ENCODE peak calls at places on chromosomes 3 and 15, in four cellular contexts. R is lower lobe of right lung, D is left ventricle myocardium inferior, V is ascending aorta. U is an unnamed sample.

GRCh38 chr3:59081071-59081470 is 31.2 kb upstream of the CFAP20DC start:
- DNase-seq in R (no peak), D (no peak), V (no peak), U (no peak)

GRCh38 chr3:185796431-185797107 is 28.3 kb downstream of the IGF2BP2 start:
- DNase-seq in D (no peak), V (no peak), R (no peak), U (peak; percentile 92)

GRCh38 chr15:72271895-72272212 is 500 bp downstream of the PARP6 start:
- DNase-seq in D (no peak), R (no peak), V (no peak), U (peak; percentile 20)

GRCh38 chr3:127915115-127915936 is at the start of gene KBTBD12:
- DNase-seq in D (peak; percentile 62), V (peak; percentile 73), R (peak; percentile 57), U (peak; percentile 25)

GRCh38 chr3:55402886-55403605 is 84.1 kb downstream of the WNT5A start:
- DNase-seq in R (no peak), D (no peak), V (no peak), U (no peak)

GRCh38 chr15:68682906-68683490 is 104.2 kb downstream of the CORO2B start:
- DNase-seq in D (no peak), R (no peak), V (no peak), U (no peak)

GRCh38 chr3:129627350-129628168 is 21.1 kb upstream of the PLXND1 start:
- DNase-seq in D (peak; percentile 66), R (peak; percentile 83), V (peak; percentile 89), U (peak; percentile 73)

GRCh38 chr15:90425726-90426346 is 37.8 kb downstream of the IQGAP1 start:
- DNase-seq in R (no peak), D (no peak), V (no peak), U (no peak)

GRCh38 chr3:188544012-188544411 is 390.1 kb downstream of the LPP start:
- DNase-seq in V (no peak), R (no peak), D (no peak), U (no peak)

GRCh38 chr3:168847293-168847883 is 751.7 kb upstream of the GOLIM4 start:
- DNase-seq in V (no peak), D (no peak), R (no peak), U (peak; percentile 45)

GRCh38 chr3:196792771-196793170 is 53.1 kb downstream of the PAK2 start:
- DNase-seq in D (no peak), R (no peak), V (no peak), U (no peak)

GRCh38 chr3:44948239-44948638 is 27.7 kb downstream of the ZDHHC3 start:
- DNase-seq in R (no peak), D (no peak), V (no peak), U (no peak)

GRCh38 chr3:178631950-178632349 is 95.7 kb downstream of the KCNMB2 start:
- DNase-seq in V (no peak), D (no peak), R (no peak), U (no peak)

GRCh38 chr3:161423911-161424522 is 52.7 kb upstream of the SPTSSB start:
- DNase-seq in D (no peak), R (no peak), V (no peak), U (peak; percentile 49)

GRCh38 chr3:21798689-21799088 is 47.7 kb upstream of the ZNF385D start:
- DNase-seq in V (no peak), R (no peak), D (no peak), U (no peak)

GRCh38 chr15:37995461-37996347 is 61.3 kb downstream of the TMCO5A start:
- DNase-seq in V (no peak), R (no peak), D (no peak), U (peak; percentile 39)

GRCh38 chr15:68731318-68731897 is 89.3 kb downstream of the ANP32A start:
- DNase-seq in R (no peak), V (no peak), D (no peak), U (peak; percentile 44)

GRCh38 chr3:161332792-161333191 is 38.5 kb downstream of the SPTSSB start:
- DNase-seq in V (no peak), D (no peak), R (no peak), U (no peak)

GRCh38 chr3:64612082-64612860 is 75.5 kb downstream of the ADAMTS9 start:
- DNase-seq in V (no peak), D (no peak), R (no peak), U (peak; percentile 2)

GRCh38 chr3:190225186-190225692 is 97.0 kb downstream of the CLDN1 start:
- DNase-seq in R (no peak), V (no peak), D (no peak), U (peak; percentile 27)

GRCh38 chr3:66253790-66254620 is 33.2 kb downstream of the SLC25A26 start:
- DNase-seq in V (no peak), R (no peak), D (no peak), U (peak; percentile 44)

GRCh38 chr15:29784413-29784812 is 37.9 kb downstream of the TJP1 start:
- DNase-seq in R (no peak), D (no peak), V (no peak), U (no peak)

GRCh38 chr15:90054618-90055097 is 47.6 kb downstream of the IDH2 start:
- DNase-seq in R (no peak), D (no peak), V (no peak), U (no peak)

GRCh38 chr3:140537075-140537474 is 140.8 kb upstream of the TRIM42 start:
- DNase-seq in R (no peak), V (no peak), D (no peak), U (no peak)

GRCh38 chr3:52442409-52443267 is 2.3 kb downstream of the SEMA3G start:
- DNase-seq in R (no peak), D (no peak), V (no peak), U (no peak)

GRCh38 chr3:52440671-52441070 is 4.2 kb downstream of the SEMA3G start:
- DNase-seq in V (no peak), R (no peak), D (no peak), U (no peak)

GRCh38 chr3:52440249-52440551 is 4.7 kb downstream of the SEMA3G start:
- DNase-seq in V (no peak), R (no peak), D (no peak), U (no peak)

GRCh38 chr3:52441772-52442332 is 3.1 kb downstream of the SEMA3G start:
- DNase-seq in V (no peak), R (no peak), D (no peak), U (no peak)

GRCh38 chr3:52441122-52441771 is 3.7 kb downstream of the SEMA3G start:
- DNase-seq in R (no peak), V (no peak), D (no peak), U (no peak)
- H3K4me3 ChIP-seq in R (no peak overlapping the region), V (no peak overlapping the region), D (peak overlapping the region; percentile 53), U (no peak overlapping the region)

GRCh38 chr15:77675806-77676415 is 43.2 kb upstream of the LINGO1 start:
- DNase-seq in V (no peak), D (peak; percentile 36), R (no peak), U (no peak)
- H3K4me1 ChIP-seq in V (no peaks in the 10 kb centered on the region), D (peaks cover 9% of the 10 kb centered on the region), R (no peaks in the 10 kb centered on the region), U (no peaks in the 10 kb centered on the region)

DNA sequence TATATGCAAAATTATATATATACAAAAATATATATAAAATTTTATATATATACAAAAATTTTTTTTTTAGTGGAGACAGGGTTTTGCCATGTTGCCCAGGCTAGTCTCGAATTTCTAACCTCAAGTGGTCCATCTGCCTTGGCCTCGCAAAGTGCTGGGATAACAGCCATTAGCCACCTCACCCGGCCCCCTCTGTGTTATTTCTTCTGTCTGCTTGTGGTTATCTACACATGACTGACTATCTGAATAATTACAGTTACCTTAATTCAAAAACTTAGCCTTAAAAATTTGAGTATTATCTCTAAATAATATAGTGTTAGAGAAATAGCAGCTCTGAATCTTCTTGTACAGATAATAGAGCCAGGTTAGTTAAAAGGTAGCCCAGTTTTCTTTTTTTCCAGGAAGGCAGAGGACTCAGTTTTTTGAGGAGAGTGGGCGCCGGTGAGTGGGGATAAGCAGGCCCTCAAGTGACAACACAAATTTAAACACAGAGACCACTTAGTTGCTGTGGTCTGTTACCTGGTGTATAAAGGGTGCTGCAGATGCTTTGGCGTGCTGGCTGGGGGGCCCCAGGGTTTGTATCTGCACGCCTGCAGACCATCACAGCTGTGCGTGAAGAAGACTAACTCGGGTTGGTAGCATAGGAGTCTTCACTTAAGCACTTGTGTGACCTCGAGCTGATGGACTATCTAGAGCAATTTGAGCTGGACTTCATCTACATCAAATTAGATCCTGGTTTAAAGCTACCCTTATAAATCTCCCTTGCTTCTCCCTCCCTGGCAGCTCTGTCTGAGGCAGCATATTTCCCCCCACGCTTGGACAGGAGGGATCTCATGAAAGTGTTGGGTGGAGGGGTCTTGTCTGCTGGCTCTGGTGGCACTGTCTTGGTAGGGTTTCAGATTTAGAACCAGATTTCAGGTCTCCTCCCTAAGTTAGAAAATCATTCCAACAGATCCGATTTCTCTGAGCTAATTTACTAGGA is 83.8 kb downstream of the TRAK1 start:
- DNase-seq in R (no peak), V (peak; percentile 38), D (no peak), U (no peak)
- H3K27ac ChIP-seq in R (no peak overlapping the region), V (no peak overlapping the region), D (peak overlapping the region; percentile 38), U (no peak overlapping the region)

DNA sequence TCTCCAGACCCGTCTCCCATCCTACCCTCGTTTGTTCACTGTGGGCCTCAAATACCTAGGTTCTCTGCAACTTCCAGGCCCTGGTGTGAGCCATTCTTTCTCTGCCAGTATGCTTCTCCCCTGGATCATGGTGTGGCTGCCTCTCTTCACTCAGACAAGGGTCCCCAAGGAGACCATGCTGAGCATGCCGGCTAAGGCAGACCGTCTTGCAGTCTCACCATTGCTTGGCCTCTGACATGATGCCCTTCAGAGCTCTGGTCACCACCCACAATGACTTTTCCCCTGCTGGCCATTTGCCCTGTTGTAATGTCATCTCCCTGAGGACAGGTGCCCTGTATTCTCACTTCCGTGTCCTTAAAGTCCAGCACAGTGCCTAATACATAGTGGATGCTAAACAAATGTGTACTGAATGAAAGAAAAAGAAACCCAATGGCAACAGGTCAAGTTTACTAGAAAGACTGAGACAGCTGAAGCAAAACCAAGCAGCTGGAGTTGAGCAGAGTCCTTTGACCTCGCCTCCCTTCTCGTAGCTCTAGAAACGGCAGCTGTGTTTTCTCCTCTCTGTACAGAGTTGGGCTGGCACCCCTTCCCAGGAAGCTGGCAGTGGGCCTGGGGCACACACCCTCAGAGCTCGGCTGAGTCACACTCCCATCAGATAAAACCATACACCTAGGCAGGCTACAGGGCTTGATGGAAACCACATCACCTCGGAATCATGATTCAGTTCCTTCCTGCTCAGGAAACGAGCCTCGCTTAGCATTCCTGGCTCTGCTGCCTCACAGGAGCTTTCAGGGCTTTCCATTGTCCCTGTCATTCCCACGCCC is 8.6 kb downstream of the TLR9 start:
- DNase-seq in V (no peak), D (peak; percentile 65), R (peak; percentile 81), U (peak; percentile 97)
- H3K4me3 ChIP-seq in V (no peak overlapping the region), D (no peak overlapping the region), R (no peak overlapping the region), U (no peak overlapping the region)

DNA sequence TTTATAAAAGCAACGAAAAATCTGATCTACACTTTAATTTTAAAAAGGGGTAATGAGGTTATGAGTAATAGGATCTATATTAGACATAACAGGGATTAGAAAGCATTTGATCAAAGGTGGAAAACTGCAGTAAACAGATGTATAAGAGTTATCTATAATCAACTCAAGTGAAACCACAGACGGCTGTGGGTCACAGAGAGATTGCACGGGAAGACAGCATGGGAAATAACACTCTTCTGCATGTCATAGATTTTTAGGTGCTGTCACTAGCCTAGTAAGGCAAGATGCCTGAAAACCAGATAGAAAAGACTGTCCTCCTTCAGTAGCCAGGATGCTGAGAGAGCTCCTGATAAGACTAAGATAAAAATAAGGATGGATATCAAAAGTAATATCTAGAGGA is 1.8 kb downstream of the LYSMD2 start:
- DNase-seq in D (no peak), R (no peak), V (no peak), U (no peak)
- H3K4me1 ChIP-seq in D (peaks cover 53% of the 10 kb centered on the region), R (peaks cover 49% of the 10 kb centered on the region), V (no peaks in the 10 kb centered on the region), U (peaks cover 23% of the 10 kb centered on the region)

GRCh38 chr3:40108643-40109042 is 200.9 kb upstream of the EIF1B start:
- DNase-seq in D (no peak), R (no peak), V (no peak), U (no peak)
- H3K27ac ChIP-seq in D (no peak overlapping the region), R (no peak overlapping the region), V (no peak overlapping the region), U (no peak overlapping the region)

U was measured in small intestine.